ENCODE peak calls at places on chromosomes 1 and 21, in eight cellular contexts. One of them, this sample, is unnamed.

GRCh38 chr1:20184997-20185833 is 681 bp upstream of the UBXN10 start:
- DNase-seq in psoas muscle: no peak
- DNase-seq in mesenchymal stem cell: peak; percentile 16
- DNase-seq in fibroblast of mammary gland: no peak
- DNase-seq in cardiac fibroblast: no peak
- DNase-seq in effector memory CD4-positive, alpha-beta T cell: peak; percentile 54
- DNase-seq in CD8-positive, alpha-beta memory T cell: peak; percentile 22
- DNase-seq in stomach: no peak
- DNase-seq in this sample: no peak

GRCh38 chr1:227583354-227583753 is 20.0 kb downstream of the ZNF678 start:
- DNase-seq in psoas muscle: no peak
- DNase-seq in effector memory CD4-positive, alpha-beta T cell: no peak
- DNase-seq in stomach: no peak
- DNase-seq in cardiac fibroblast: no peak
- DNase-seq in fibroblast of mammary gland: no peak
- DNase-seq in mesenchymal stem cell: no peak
- DNase-seq in CD8-positive, alpha-beta memory T cell: no peak
- DNase-seq in this sample: no peak

GRCh38 chr1:170660874-170661645 is 2.9 kb upstream of the PRRX1 start:
- DNase-seq in cardiac fibroblast: peak; percentile 39
- DNase-seq in fibroblast of mammary gland: peak; percentile 57
- DNase-seq in effector memory CD4-positive, alpha-beta T cell: no peak
- DNase-seq in mesenchymal stem cell: peak; percentile 32
- DNase-seq in CD8-positive, alpha-beta memory T cell: no peak
- DNase-seq in stomach: no peak
- DNase-seq in psoas muscle: peak; percentile 60
- DNase-seq in this sample: peak; percentile 53

GRCh38 chr1:112956503-112957132 is 622 bp upstream of the SLC16A1 start:
- DNase-seq in psoas muscle: no peak
- DNase-seq in effector memory CD4-positive, alpha-beta T cell: peak; percentile 30
- DNase-seq in stomach: no peak
- DNase-seq in fibroblast of mammary gland: no peak
- DNase-seq in mesenchymal stem cell: peak; percentile 83
- DNase-seq in CD8-positive, alpha-beta memory T cell: peak; percentile 18
- DNase-seq in cardiac fibroblast: no peak
- DNase-seq in this sample: no peak

GRCh38 chr1:155175281-155175926 is 1.8 kb downstream of the TRIM46 start:
- DNase-seq in fibroblast of mammary gland: no peak
- DNase-seq in psoas muscle: no peak
- DNase-seq in effector memory CD4-positive, alpha-beta T cell: no peak
- DNase-seq in cardiac fibroblast: no peak
- DNase-seq in stomach: peak; percentile 24
- DNase-seq in mesenchymal stem cell: no peak
- DNase-seq in CD8-positive, alpha-beta memory T cell: no peak
- DNase-seq in this sample: no peak

GRCh38 chr1:219771039-219771438 is 157.3 kb downstream of the SLC30A10 start:
- DNase-seq in mesenchymal stem cell: peak; percentile 77
- DNase-seq in stomach: no peak
- DNase-seq in cardiac fibroblast: peak; percentile 73
- DNase-seq in effector memory CD4-positive, alpha-beta T cell: no peak
- DNase-seq in psoas muscle: no peak
- DNase-seq in fibroblast of mammary gland: peak; percentile 99
- DNase-seq in CD8-positive, alpha-beta memory T cell: no peak
- DNase-seq in this sample: peak; percentile 97

GRCh38 chr1:18182518-18183160 is 75.0 kb downstream of the IGSF21 start:
- DNase-seq in fibroblast of mammary gland: peak; percentile 17
- DNase-seq in mesenchymal stem cell: no peak
- DNase-seq in psoas muscle: no peak
- DNase-seq in effector memory CD4-positive, alpha-beta T cell: no peak
- DNase-seq in stomach: no peak
- DNase-seq in cardiac fibroblast: no peak
- DNase-seq in CD8-positive, alpha-beta memory T cell: no peak
- DNase-seq in this sample: no peak

GRCh38 chr1:17193222-17194132 is 11.5 kb upstream of the PADI1 start:
- DNase-seq in effector memory CD4-positive, alpha-beta T cell: no peak
- DNase-seq in stomach: no peak
- DNase-seq in CD8-positive, alpha-beta memory T cell: no peak
- DNase-seq in fibroblast of mammary gland: no peak
- DNase-seq in psoas muscle: no peak
- DNase-seq in mesenchymal stem cell: no peak
- DNase-seq in cardiac fibroblast: no peak
- DNase-seq in this sample: no peak

GRCh38 chr1:102772831-102773230 is 335.5 kb downstream of the COL11A1 start:
- DNase-seq in CD8-positive, alpha-beta memory T cell: no peak
- DNase-seq in stomach: no peak
- DNase-seq in psoas muscle: no peak
- DNase-seq in mesenchymal stem cell: no peak
- DNase-seq in cardiac fibroblast: no peak
- DNase-seq in fibroblast of mammary gland: no peak
- DNase-seq in effector memory CD4-positive, alpha-beta T cell: no peak
- DNase-seq in this sample: no peak

GRCh38 chr1:17851075-17851474 is 95.9 kb downstream of the ACTL8 start:
- DNase-seq in fibroblast of mammary gland: peak; percentile 15
- DNase-seq in mesenchymal stem cell: no peak
- DNase-seq in effector memory CD4-positive, alpha-beta T cell: no peak
- DNase-seq in CD8-positive, alpha-beta memory T cell: no peak
- DNase-seq in psoas muscle: no peak
- DNase-seq in cardiac fibroblast: no peak
- DNase-seq in stomach: no peak
- DNase-seq in this sample: no peak

GRCh38 chr21:34911360-34911759 is 137.7 kb downstream of the RUNX1 start:
- DNase-seq in psoas muscle: no peak
- DNase-seq in CD8-positive, alpha-beta memory T cell: no peak
- DNase-seq in effector memory CD4-positive, alpha-beta T cell: no peak
- DNase-seq in mesenchymal stem cell: no peak
- DNase-seq in cardiac fibroblast: no peak
- DNase-seq in stomach: no peak
- DNase-seq in fibroblast of mammary gland: no peak
- DNase-seq in this sample: no peak

GRCh38 chr1:174344162-174344561 is 103.6 kb upstream of the GPR52 start:
- DNase-seq in effector memory CD4-positive, alpha-beta T cell: no peak
- DNase-seq in psoas muscle: no peak
- DNase-seq in stomach: no peak
- DNase-seq in cardiac fibroblast: no peak
- DNase-seq in mesenchymal stem cell: no peak
- DNase-seq in fibroblast of mammary gland: no peak
- DNase-seq in CD8-positive, alpha-beta memory T cell: no peak
- DNase-seq in this sample: no peak

GRCh38 chr1:150807257-150807637 is 813 bp downstream of the CTSK start:
- DNase-seq in mesenchymal stem cell: no peak
- DNase-seq in CD8-positive, alpha-beta memory T cell: no peak
- DNase-seq in fibroblast of mammary gland: peak; percentile 44
- DNase-seq in stomach: no peak
- DNase-seq in effector memory CD4-positive, alpha-beta T cell: no peak
- DNase-seq in psoas muscle: no peak
- DNase-seq in cardiac fibroblast: peak; percentile 33
- DNase-seq in this sample: no peak
- H3K4me3 ChIP-seq in mesenchymal stem cell: no peak overlapping the region
- H3K4me3 ChIP-seq in CD8-positive, alpha-beta memory T cell: no peak overlapping the region
- H3K4me3 ChIP-seq in fibroblast of mammary gland: peak overlapping the region; percentile 48
- H3K4me3 ChIP-seq in stomach: peak overlapping the region; percentile 11
- H3K4me3 ChIP-seq in effector memory CD4-positive, alpha-beta T cell: no peak overlapping the region
- H3K4me3 ChIP-seq in psoas muscle: peak overlapping the region; percentile 39
- H3K4me3 ChIP-seq in cardiac fibroblast: peak overlapping the region; percentile 21
- H3K4me3 ChIP-seq in this sample: no peak overlapping the region

GRCh38 chr1:101112051-101112770 is 86.6 kb upstream of the DPH5 start:
- DNase-seq in fibroblast of mammary gland: no peak
- DNase-seq in cardiac fibroblast: peak; percentile 12
- DNase-seq in psoas muscle: peak; percentile 64
- DNase-seq in mesenchymal stem cell: no peak
- DNase-seq in CD8-positive, alpha-beta memory T cell: peak; percentile 56
- DNase-seq in effector memory CD4-positive, alpha-beta T cell: peak; percentile 65
- DNase-seq in stomach: no peak
- DNase-seq in this sample: no peak
- H3K4me3 ChIP-seq in fibroblast of mammary gland: no peak overlapping the region
- H3K4me3 ChIP-seq in cardiac fibroblast: no peak overlapping the region
- H3K4me3 ChIP-seq in psoas muscle: no peak overlapping the region
- H3K4me3 ChIP-seq in mesenchymal stem cell: no peak overlapping the region
- H3K4me3 ChIP-seq in CD8-positive, alpha-beta memory T cell: peak overlapping the region; percentile 24
- H3K4me3 ChIP-seq in effector memory CD4-positive, alpha-beta T cell: no peak overlapping the region
- H3K4me3 ChIP-seq in stomach: no peak overlapping the region
- H3K4me3 ChIP-seq in this sample: no peak overlapping the region

GRCh38 chr1:214440219-214440965 is 111.0 kb downstream of the PTPN14 start:
- DNase-seq in mesenchymal stem cell: peak; percentile 68
- DNase-seq in effector memory CD4-positive, alpha-beta T cell: no peak
- DNase-seq in fibroblast of mammary gland: no peak
- DNase-seq in CD8-positive, alpha-beta memory T cell: no peak
- DNase-seq in psoas muscle: no peak
- DNase-seq in stomach: no peak
- DNase-seq in cardiac fibroblast: no peak
- DNase-seq in this sample: no peak
- H3K4me3 ChIP-seq in mesenchymal stem cell: no peak overlapping the region
- H3K4me3 ChIP-seq in effector memory CD4-positive, alpha-beta T cell: no peak overlapping the region
- H3K4me3 ChIP-seq in fibroblast of mammary gland: no peak overlapping the region
- H3K4me3 ChIP-seq in CD8-positive, alpha-beta memory T cell: no peak overlapping the region
- H3K4me3 ChIP-seq in psoas muscle: peak overlapping the region; percentile 46
- H3K4me3 ChIP-seq in stomach: no peak overlapping the region
- H3K4me3 ChIP-seq in cardiac fibroblast: no peak overlapping the region
- H3K4me3 ChIP-seq in this sample: no peak overlapping the region

DNA sequence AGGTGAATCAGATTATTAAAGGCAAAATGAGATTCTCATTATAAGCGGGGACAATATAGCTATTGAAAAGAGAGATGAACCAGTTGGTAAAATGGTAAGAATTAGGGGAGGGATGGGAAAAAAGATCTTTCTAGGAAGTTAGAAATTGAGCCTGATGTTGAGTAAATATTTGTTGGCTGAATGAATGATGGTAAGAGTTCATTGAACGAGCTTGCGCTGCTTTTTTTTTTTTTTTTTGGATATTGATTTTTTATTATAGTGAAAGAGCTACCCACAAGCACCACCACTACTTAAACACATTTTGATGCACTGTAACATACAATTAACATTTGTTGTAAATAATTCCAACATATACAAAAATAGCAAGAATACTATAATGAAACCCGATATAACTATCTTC is 1.1 kb upstream of the GCLM start:
- DNase-seq in effector memory CD4-positive, alpha-beta T cell: no peak
- DNase-seq in mesenchymal stem cell: no peak
- DNase-seq in CD8-positive, alpha-beta memory T cell: no peak
- DNase-seq in fibroblast of mammary gland: no peak
- DNase-seq in stomach: no peak
- DNase-seq in psoas muscle: no peak
- DNase-seq in cardiac fibroblast: no peak
- DNase-seq in this sample: no peak
- H3K4me3 ChIP-seq in effector memory CD4-positive, alpha-beta T cell: peak overlapping the region; percentile 75
- H3K4me3 ChIP-seq in mesenchymal stem cell: no peak overlapping the region
- H3K4me3 ChIP-seq in CD8-positive, alpha-beta memory T cell: no peak overlapping the region
- H3K4me3 ChIP-seq in fibroblast of mammary gland: no peak overlapping the region
- H3K4me3 ChIP-seq in stomach: no peak overlapping the region
- H3K4me3 ChIP-seq in psoas muscle: peak overlapping the region; percentile 83
- H3K4me3 ChIP-seq in cardiac fibroblast: no peak overlapping the region
- H3K4me3 ChIP-seq in this sample: no peak overlapping the region

DNA sequence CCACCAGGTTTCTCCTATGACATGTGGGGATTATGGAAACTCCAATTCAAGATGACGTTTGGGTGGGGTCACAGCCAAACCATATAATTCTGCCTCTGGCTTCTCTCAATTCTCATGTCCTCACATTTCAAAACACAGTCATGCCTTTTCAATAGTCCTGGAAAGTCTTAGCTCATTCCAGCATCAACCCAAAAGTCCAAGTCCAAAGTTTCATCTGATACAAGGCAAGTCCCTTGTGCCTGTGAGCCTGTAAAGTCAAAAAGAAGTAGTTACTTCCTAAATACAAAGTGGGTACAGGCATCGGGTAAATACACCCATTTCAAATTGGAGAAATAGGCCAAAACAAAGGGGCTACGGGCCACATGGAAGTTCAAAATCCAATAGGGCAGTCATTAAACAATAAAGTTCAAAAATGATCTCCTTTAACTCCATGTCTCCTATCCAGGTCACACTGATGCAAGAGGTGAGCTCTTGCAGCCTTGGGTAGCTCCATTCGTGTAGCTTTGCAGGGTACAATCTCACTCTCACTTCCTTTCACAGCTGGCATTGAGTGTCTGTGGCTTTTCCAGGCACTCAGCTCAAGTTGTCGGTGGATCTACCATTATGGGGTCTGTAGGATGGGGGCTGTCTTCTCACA is 112.9 kb downstream of the FCRL5 start:
- DNase-seq in cardiac fibroblast: no peak
- DNase-seq in fibroblast of mammary gland: no peak
- DNase-seq in effector memory CD4-positive, alpha-beta T cell: no peak
- DNase-seq in CD8-positive, alpha-beta memory T cell: no peak
- DNase-seq in mesenchymal stem cell: no peak
- DNase-seq in psoas muscle: no peak
- DNase-seq in stomach: no peak
- DNase-seq in this sample: no peak
- H3K4me3 ChIP-seq in cardiac fibroblast: no peak overlapping the region
- H3K4me3 ChIP-seq in fibroblast of mammary gland: no peak overlapping the region
- H3K4me3 ChIP-seq in effector memory CD4-positive, alpha-beta T cell: no peak overlapping the region
- H3K4me3 ChIP-seq in CD8-positive, alpha-beta memory T cell: no peak overlapping the region
- H3K4me3 ChIP-seq in mesenchymal stem cell: no peak overlapping the region
- H3K4me3 ChIP-seq in psoas muscle: no peak overlapping the region
- H3K4me3 ChIP-seq in stomach: no peak overlapping the region
- H3K4me3 ChIP-seq in this sample: no peak overlapping the region

This sample was measured in astrocyte of the spinal cord.